ENCODE peak calls at places on chromosome 20, in seven cellular contexts. M is Peyer's patch, P is adrenal gland, B is left ventricle myocardium inferior, S is ovary, Z is heart right ventricle, W is PC-3. G is an unnamed sample.

GRCh38 chr20:4573564-4574355 is 147.9 kb upstream of the PRND start:
- DNase-seq in M (no peak), P (no peak), B (no peak), S (no peak), Z (no peak), W (peak; percentile 97), G (peak; percentile 60)

GRCh38 chr20:45341939-45342862 is 6.0 kb downstream of the SDC4 start:
- DNase-seq in M (no peak), P (peak; percentile 95), B (peak; percentile 73), S (peak; percentile 61), Z (peak; percentile 79), W (peak; percentile 72), G (peak; percentile 55)

GRCh38 chr20:43571771-43572170 is 12.9 kb downstream of the SGK2 start:
- DNase-seq in M (no peak), P (no peak), B (no peak), S (no peak), Z (no peak), W (no peak), G (no peak)

GRCh38 chr20:41956316-41957050 is 338.3 kb upstream of the CHD6 start:
- DNase-seq in M (no peak), P (peak; percentile 29), B (no peak), S (no peak), Z (peak; percentile 4), W (peak; percentile 28), G (no peak)

GRCh38 chr20:20241966-20242365 is 125.9 kb upstream of the INSM1 start:
- DNase-seq in M (no peak), P (no peak), B (no peak), S (no peak), Z (no peak), W (no peak), G (no peak)

GRCh38 chr20:20606046-20606445 is 106.4 kb downstream of the RALGAPA2 start:
- DNase-seq in M (no peak), P (no peak), B (no peak), S (no peak), Z (no peak), W (no peak), G (no peak)

GRCh38 chr20:61865353-61865752 is 200.3 kb downstream of the TAF4 start:
- DNase-seq in M (no peak), P (no peak), B (no peak), S (no peak), Z (no peak), W (no peak), G (no peak)

GRCh38 chr20:2169456-2170088 is 67.9 kb downstream of the STK35 start:
- DNase-seq in M (no peak), P (no peak), B (no peak), S (no peak), Z (no peak), W (no peak), G (no peak)

GRCh38 chr20:58899518-58899917 is 47.0 kb downstream of the GNAS start:
- DNase-seq in M (no peak), P (no peak), B (no peak), S (no peak), Z (no peak), W (no peak), G (no peak)

GRCh38 chr20:39861381-39861780 is 827.7 kb downstream of the MAFB start:
- DNase-seq in M (no peak), P (no peak), B (no peak), S (no peak), Z (no peak), W (no peak), G (no peak)

GRCh38 chr20:33940701-33941100 is 53.0 kb upstream of the RALY start:
- DNase-seq in M (no peak), P (no peak), B (no peak), S (no peak), Z (no peak), W (no peak), G (no peak)

GRCh38 chr20:44615876-44616603 is 33.7 kb downstream of the PKIG start:
- DNase-seq in M (no peak), P (peak; percentile 79), B (peak; percentile 46), S (no peak), Z (no peak), W (no peak), G (no peak)

GRCh38 chr20:60648556-60648955 is 603.5 kb upstream of the CDH4 start:
- DNase-seq in M (no peak), P (no peak), B (no peak), S (no peak), Z (no peak), W (no peak), G (no peak)

GRCh38 chr20:577167-577791 is 32.8 kb downstream of the TCF15 start:
- DNase-seq in M (no peak), P (no peak), B (no peak), S (no peak), Z (no peak), W (peak; percentile 22), G (no peak)
- TF ChIP-seq CTCF in M (peak; percentile 6), P (no peak), B (peak; percentile 25), S (no peak), Z (peak; percentile 17), W (peak; percentile 55), G (no peak)

GRCh38 chr20:49768204-49769124 is 44.2 kb upstream of the SLC9A8 start:
- DNase-seq in M (no peak), P (peak; percentile 85), B (no peak), S (peak; percentile 68), Z (peak; percentile 44), W (peak; percentile 99), G (peak; percentile 95)

GRCh38 chr20:49766979-49767419 is 45.6 kb upstream of the SLC9A8 start:
- DNase-seq in M (no peak), P (no peak), B (no peak), S (no peak), Z (no peak), W (no peak), G (no peak)

GRCh38 chr20:49769125-49769581 is 43.5 kb upstream of the SLC9A8 start:
- DNase-seq in M (no peak), P (no peak), B (no peak), S (no peak), Z (no peak), W (no peak), G (no peak)

GRCh38 chr20:49775229-49775693 is 37.4 kb upstream of the SLC9A8 start:
- DNase-seq in M (no peak), P (peak; percentile 94), B (no peak), S (peak; percentile 92), Z (peak; percentile 48), W (peak; percentile 88), G (peak; percentile 68)

GRCh38 chr20:49770634-49771033 is 42.0 kb upstream of the SLC9A8 start:
- DNase-seq in M (no peak), P (no peak), B (no peak), S (no peak), Z (no peak), W (no peak), G (no peak)
- H3K27ac ChIP-seq in M (no peak overlapping the region), P (peak overlapping the region; percentile 12), B (no peak overlapping the region), S (no peak overlapping the region), Z (peak overlapping the region; percentile 86), W (no peak overlapping the region), G (no peak overlapping the region)

GRCh38 chr20:38724603-38725457 is 544 bp downstream of the SLC32A1 start:
- DNase-seq in M (no peak), P (no peak), B (no peak), S (no peak), Z (no peak), W (no peak), G (no peak)

GRCh38 chr20:38727602-38728236 is 3.4 kb downstream of the SLC32A1 start:
- DNase-seq in M (no peak), P (no peak), B (no peak), S (no peak), Z (no peak), W (no peak), G (no peak)

GRCh38 chr20:38725458-38725958 is 1.2 kb downstream of the SLC32A1 start:
- DNase-seq in M (no peak), P (no peak), B (no peak), S (no peak), Z (no peak), W (no peak), G (no peak)

GRCh38 chr20:38726849-38727601 is 2.7 kb downstream of the SLC32A1 start:
- DNase-seq in M (no peak), P (no peak), B (no peak), S (no peak), Z (no peak), W (no peak), G (no peak)

GRCh38 chr20:38725959-38726848 is 1.9 kb downstream of the SLC32A1 start:
- DNase-seq in M (peak; percentile 64), P (no peak), B (no peak), S (no peak), Z (peak; percentile 41), W (peak; percentile 47), G (peak; percentile 69)
- TF ChIP-seq CTCF in M (no peak), P (no peak), B (peak; percentile 43), S (no peak), Z (peak; percentile 40), W (peak; percentile 67), G (peak; percentile 45)

DNA sequence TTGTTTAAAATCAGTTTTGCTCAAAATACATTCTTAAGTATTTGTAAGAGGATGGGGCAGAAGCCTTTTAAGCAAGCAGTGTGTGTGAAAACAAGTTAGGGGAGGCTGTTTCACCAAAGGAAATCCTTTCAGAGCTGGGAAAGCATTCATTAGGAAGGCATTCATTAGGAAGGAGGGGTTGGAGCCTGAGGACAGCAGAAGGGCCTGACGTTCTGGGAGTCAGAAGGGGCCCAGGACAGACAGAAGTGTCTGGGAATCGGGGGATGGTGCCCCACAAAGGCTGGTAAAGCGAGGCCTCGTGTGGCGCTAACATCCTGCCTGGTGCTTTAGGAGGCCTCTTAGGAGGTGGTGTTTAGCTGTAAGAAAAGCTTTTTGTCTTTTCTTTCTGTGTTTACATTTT is 80.6 kb upstream of the NXT1 start:
- DNase-seq in M (no peak), P (no peak), B (no peak), S (no peak), Z (no peak), W (no peak), G (no peak)
- H3K27ac ChIP-seq in M (no peak overlapping the region), P (no peak overlapping the region), B (peak overlapping the region; percentile 82), S (no peak overlapping the region), Z (peak overlapping the region; percentile 76), W (no peak overlapping the region), G (no peak overlapping the region)

GRCh38 chr20:36305602-36306556 is at the start of gene DLGAP4:
- DNase-seq in M (no peak), P (no peak), B (no peak), S (no peak), Z (no peak), W (no peak), G (no peak)
- TF ChIP-seq CTCF in M (no peak), P (no peak), B (no peak), S (no peak), Z (no peak), W (no peak), G (no peak)

GRCh38 chr20:25178563-25179438 is 16.7 kb upstream of the ENTPD6 start:
- DNase-seq in M (no peak), P (no peak), B (no peak), S (peak; percentile 49), Z (no peak), W (peak; percentile 99), G (peak; percentile 96)
- H3K27ac ChIP-seq in M (no peak overlapping the region), P (no peak overlapping the region), B (no peak overlapping the region), S (no peak overlapping the region), Z (no peak overlapping the region), W (peak overlapping the region; percentile 52), G (peak overlapping the region; percentile 89)

G was measured in RWPE1.